ENCODE peak calls at places on chromosomes 4 and X, in nine cellular contexts. P is OCI-LY7; L is kidney; N is CD8-positive, alpha-beta T cell; I is cardiac muscle cell; U is heart right ventricle; H is lung; Y is thoracic aorta; X is adrenal gland. F is an unnamed sample.

GRCh38 chrX:119726900-119727555 is 31.4 kb upstream of the SOWAHD start:
- DNase-seq in P (no peak), L (no peak), N (no peak), I (no peak), U (no peak), H (no peak), Y (no peak), X (no peak), F (peak)

GRCh38 chr4:86031927-86032326 is 327.9 kb downstream of the MAPK10 start:
- DNase-seq in P (no peak), L (no peak), N (no peak), I (no peak), U (no peak), H (no peak), Y (no peak), X (no peak), F (no peak)

GRCh38 chr4:3522651-3523050 is 9.6 kb downstream of the LRPAP1 start:
- DNase-seq in P (no peak), L (peak), N (no peak), I (no peak), U (no peak), H (no peak), Y (no peak), X (no peak), F (no peak)

GRCh38 chr4:22315643-22316042 is 200.2 kb downstream of the ADGRA3 start:
- DNase-seq in P (no peak), L (no peak), N (no peak), I (no peak), U (no peak), H (no peak), Y (no peak), X (no peak), F (no peak)

GRCh38 chr4:14667624-14668295 is 334.5 kb upstream of the CPEB2 start:
- DNase-seq in P (no peak), L (no peak), N (no peak), I (no peak), U (no peak), H (no peak), Y (no peak), X (no peak), F (no peak)

GRCh38 chrX:49214996-49215526 is 15.1 kb upstream of the SYP start:
- DNase-seq in P (no peak), L (no peak), N (no peak), I (no peak), U (no peak), H (no peak), Y (no peak), X (no peak), F (no peak)

GRCh38 chrX:9538544-9539045 is 73.7 kb downstream of the TBL1X start:
- DNase-seq in P (no peak), L (no peak), N (no peak), I (no peak), U (no peak), H (no peak), Y (no peak), X (no peak), F (no peak)

GRCh38 chrX:132757066-132757623 is 201.3 kb downstream of the HS6ST2 start:
- DNase-seq in P (no peak), L (no peak), N (no peak), I (no peak), U (no peak), H (no peak), Y (no peak), X (no peak), F (peak)

GRCh38 chr4:173169178-173169427 is 492 bp downstream of the GALNT7 start:
- DNase-seq in P (no peak), L (no peak), N (no peak), I (no peak), U (no peak), H (no peak), Y (no peak), X (no peak), F (no peak)

GRCh38 chr4:180923476-180923875 is 1319.7 kb upstream of the TENM3 start:
- DNase-seq in P (no peak), L (no peak), N (no peak), I (no peak), U (no peak), H (no peak), Y (no peak), X (no peak), F (no peak)

GRCh38 chr4:33369366-33369899 is 2649.3 kb downstream of the PCDH7 start:
- DNase-seq in P (no peak), L (no peak), N (no peak), I (no peak), U (no peak), H (no peak), Y (no peak), X (no peak), F (no peak)

GRCh38 chrX:9566150-9566621 is 101.3 kb downstream of the TBL1X start:
- DNase-seq in P (no peak), L (no peak), N (no peak), I (no peak), U (peak), H (no peak), Y (peak), X (peak), F (no peak)

GRCh38 chrX:45351478-45351877 is 150.8 kb upstream of the DIPK2B start:
- DNase-seq in P (no peak), L (no peak), N (no peak), I (no peak), U (no peak), H (no peak), Y (no peak), X (no peak), F (no peak)

GRCh38 chr4:7957113-7957656 is 17.5 kb upstream of the AFAP1 start:
- DNase-seq in P (no peak), L (no peak), N (no peak), I (no peak), U (no peak), H (no peak), Y (no peak), X (no peak), F (no peak)

GRCh38 chrX:14872355-14872754 is 514 bp downstream of the FANCB start:
- DNase-seq in P (peak), L (no peak), N (no peak), I (no peak), U (no peak), H (no peak), Y (no peak), X (no peak), F (no peak)

GRCh38 chr4:122450847-122451246 is 5.7 kb downstream of the IL2 start:
- DNase-seq in P (peak), L (no peak), N (no peak), I (peak), U (no peak), H (no peak), Y (no peak), X (no peak), F (no peak)

GRCh38 chr4:8699479-8700145 is 107.0 kb downstream of the CPZ start:
- DNase-seq in P (no peak), L (peak), N (no peak), I (no peak), U (no peak), H (no peak), Y (no peak), X (no peak), F (no peak)

GRCh38 chrX:7109838-7110793 is 37.4 kb upstream of the STS start:
- DNase-seq in P (peak), L (no peak), N (no peak), I (peak), U (no peak), H (no peak), Y (no peak), X (no peak), F (no peak)

GRCh38 chr4:137212601-137213000 is 319.7 kb downstream of the PCDH18 start:
- DNase-seq in P (no peak), L (no peak), N (no peak), I (no peak), U (no peak), H (no peak), Y (no peak), X (no peak), F (no peak)

GRCh38 chr4:23789765-23790164 is 100.1 kb downstream of the PPARGC1A start:
- DNase-seq in P (no peak), L (peak), N (no peak), I (peak), U (peak), H (peak), Y (no peak), X (peak), F (no peak)

GRCh38 chrX:12245650-12246645 is 107.7 kb downstream of the FRMPD4 start:
- DNase-seq in P (no peak), L (no peak), N (no peak), I (no peak), U (no peak), H (no peak), Y (no peak), X (no peak), F (no peak)

GRCh38 chr4:107689912-107690587 is 30.0 kb downstream of the PAPSS1 start:
- DNase-seq in P (no peak), L (no peak), N (no peak), I (no peak), U (no peak), H (no peak), Y (no peak), X (no peak), F (no peak)

GRCh38 chr4:149993030-149993429 is 85.2 kb upstream of the DCLK2 start:
- DNase-seq in P (no peak), L (no peak), N (no peak), I (no peak), U (no peak), H (no peak), Y (no peak), X (no peak), F (peak)

GRCh38 chrX:21974011-21974385 is 33.5 kb downstream of the SMS start:
- DNase-seq in P (no peak), L (no peak), N (no peak), I (no peak), U (no peak), H (no peak), Y (no peak), X (no peak), F (no peak)

GRCh38 chr4:81724925-81725329 is 253.2 kb upstream of the RASGEF1B start:
- DNase-seq in P (peak), L (peak), N (peak), I (no peak), U (peak), H (peak), Y (no peak), X (peak), F (peak)
- H3K27ac ChIP-seq in P (no peak), L (no peak), N (no peak), I (no peak), U (no peak), H (no peak), Y (no peak), X (no peak), F (peak)

DNA sequence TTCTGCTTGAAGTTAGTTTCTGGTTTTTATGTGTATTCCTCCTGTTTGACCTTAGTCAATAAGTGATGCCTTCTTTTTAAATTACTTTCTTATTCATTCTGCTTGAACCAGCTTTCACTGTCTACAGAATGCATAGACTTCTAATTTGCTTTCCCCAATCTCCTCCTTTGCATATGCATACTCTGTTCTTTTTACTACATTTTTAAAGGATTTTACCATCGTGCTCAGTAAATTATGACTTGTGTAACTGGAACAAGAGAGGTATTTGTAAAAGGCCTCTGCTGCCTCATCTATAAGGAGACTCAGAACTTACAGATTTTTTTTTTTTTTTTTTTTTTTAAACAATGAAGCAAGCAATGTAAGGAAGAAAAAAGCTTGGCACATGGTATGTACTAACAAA is 228.7 kb downstream of the PPP3CA start:
- DNase-seq in P (no peak), L (no peak), N (no peak), I (no peak), U (no peak), H (no peak), Y (no peak), X (no peak), F (no peak)
- H3K4me3 ChIP-seq in P (no peak), L (no peak), N (no peak), I (no peak), U (no peak), H (no peak), Y (no peak), X (no peak), F (no peak)

GRCh38 chr4:87848622-87849351 is 16.0 kb downstream of the MEPE start:
- DNase-seq in P (peak), L (no peak), N (peak), I (peak), U (no peak), H (peak), Y (no peak), X (peak), F (peak)
- TF ChIP-seq CTCF in P (peak), L (peak), N (peak), I (peak), U (peak), H (peak), Y (peak), X (peak), F (peak)

GRCh38 chr4:91064157-91064853 is 937.1 kb downstream of the CCSER1 start:
- DNase-seq in P (no peak), L (peak), N (no peak), I (peak), U (no peak), H (no peak), Y (no peak), X (peak), F (no peak)

GRCh38 chr4:91070736-91071135 is 943.5 kb downstream of the CCSER1 start:
- DNase-seq in P (no peak), L (no peak), N (no peak), I (no peak), U (no peak), H (no peak), Y (no peak), X (no peak), F (no peak)

GRCh38 chr4:91065117-91065516 is 937.9 kb downstream of the CCSER1 start:
- DNase-seq in P (no peak), L (no peak), N (no peak), I (no peak), U (no peak), H (no peak), Y (no peak), X (no peak), F (no peak)
- H3K27ac ChIP-seq in P (no peak), L (no peak), N (no peak), I (peak), U (no peak), H (no peak), Y (no peak), X (no peak), F (no peak)